ENCODE peak calls at places on chromosome 11, in four cellular contexts. J, H, Q and D are unnamed samples.

GRCh38 chr11:66322732-66323427 is 6.0 kb upstream of the CD248 start:
- DNase-seq in Q (no peak), J (no peak), H (no peak), D (no peak)

GRCh38 chr11:11998091-11998781 is 10.2 kb downstream of the DKK3 start:
- DNase-seq in Q (no peak), H (no peak), J (peak; percentile 21), D (no peak)

GRCh38 chr11:45252134-45252856 is 33.8 kb downstream of the SYT13 start:
- DNase-seq in H (peak; percentile 79), J (no peak), Q (peak; percentile 35), D (peak; percentile 86)

GRCh38 chr11:86458294-86459001 is 83.8 kb downstream of the CCDC81 start:
- DNase-seq in Q (no peak), H (no peak), J (no peak), D (no peak)

GRCh38 chr11:94785509-94785908 is 17.4 kb downstream of the AMOTL1 start:
- DNase-seq in J (no peak), Q (no peak), H (no peak), D (no peak)

GRCh38 chr11:69051381-69052342 is 2.9 kb downstream of the TPCN2 start:
- DNase-seq in Q (no peak), J (no peak), H (no peak), D (no peak)

GRCh38 chr11:96254087-96254486 is 88.9 kb downstream of the MAML2 start:
- DNase-seq in H (no peak), Q (peak; percentile 52), J (peak; percentile 91), D (no peak)

GRCh38 chr11:57424802-57425564 is 1.9 kb downstream of the SLC43A3 start:
- DNase-seq in Q (peak; percentile 20), H (peak; percentile 72), J (peak; percentile 95), D (no peak)

GRCh38 chr11:8604078-8604723 is 10.2 kb upstream of the STK33 start:
- DNase-seq in H (peak; percentile 66), J (no peak), Q (peak; percentile 46), D (peak; percentile 76)

GRCh38 chr11:125418396-125418795 is 77.7 kb downstream of the FEZ1 start:
- DNase-seq in J (no peak), Q (no peak), H (no peak), D (no peak)

GRCh38 chr11:72969894-72970335 is 155.7 kb downstream of the ATG16L2 start:
- DNase-seq in J (peak; percentile 82), H (no peak), Q (no peak), D (no peak)

GRCh38 chr11:71927813-71928738 is at the start of gene XNDC1N:
- DNase-seq in J (no peak), Q (peak; percentile 89), H (peak; percentile 80), D (peak; percentile 84)

GRCh38 chr11:115916596-115916995 is 412.4 kb upstream of the CADM1 start:
- DNase-seq in Q (no peak), H (no peak), J (no peak), D (no peak)

GRCh38 chr11:73048446-73048845 is 93.7 kb downstream of the FCHSD2 start:
- DNase-seq in Q (no peak), H (no peak), J (no peak), D (no peak)

GRCh38 chr11:10304495-10305261 is at the start of gene ADM:
- DNase-seq in H (peak; percentile 64), Q (peak; percentile 90), J (no peak), D (peak; percentile 84)

GRCh38 chr11:111982019-111982464 is 43.2 kb upstream of the DLAT start:
- DNase-seq in H (peak; percentile 57), J (peak; percentile 5), Q (peak; percentile 70), D (peak; percentile 55)

GRCh38 chr11:59706518-59707285 is 6.9 kb downstream of the OR10V1 start:
- DNase-seq in J (no peak), H (peak; percentile 48), Q (no peak), D (no peak)
- TF ChIP-seq SP1 in J (no peak), H (peak; percentile 56), Q (no peak), D (no peak)

GRCh38 chr11:128685383-128686044 is 8.4 kb upstream of the FLI1 start:
- DNase-seq in Q (no peak), H (no peak), J (no peak), D (no peak)

GRCh38 chr11:128686745-128687177 is 7.1 kb upstream of the FLI1 start:
- DNase-seq in Q (no peak), H (no peak), J (no peak), D (no peak)

GRCh38 chr11:128687321-128687720 is 6.6 kb upstream of the FLI1 start:
- DNase-seq in Q (no peak), J (no peak), H (peak; percentile 22), D (no peak)

GRCh38 chr11:128686045-128686741 is 7.7 kb upstream of the FLI1 start:
- DNase-seq in Q (no peak), H (no peak), J (no peak), D (no peak)

GRCh38 chr11:128684582-128685382 is 9.1 kb upstream of the FLI1 start:
- DNase-seq in H (no peak), Q (no peak), J (no peak), D (no peak)
- TF ChIP-seq TARDBP in H (no peak), Q (no peak), J (no peak), D (no peak)

GRCh38 chr11:43467958-43468357 is 109.2 kb downstream of the TTC17 start:
- DNase-seq in H (no peak), J (no peak), Q (no peak), D (no peak)
- TF ChIP-seq SP1 in H (no peak), J (no peak), Q (no peak), D (no peak)

GRCh38 chr11:123640677-123641494 is 13.5 kb downstream of the SCN3B start:
- DNase-seq in J (no peak), Q (peak; percentile 20), H (peak; percentile 79), D (peak; percentile 77)
- TF ChIP-seq TARDBP in J (no peak), Q (no peak), H (no peak), D (no peak)